ENCODE peak calls at places on chromosomes 16 and 17, in seven cellular contexts. U is BE2C, Z is OCI-LY7, B is lower lobe of right lung, Y is body of pancreas, V is GM10248, T is fibroblast of the aortic adventitia. D is an unnamed sample.

GRCh38 chr17:31745964-31746650 is 112.9 kb downstream of the COPRS start:
- DNase-seq in B (no peak), Y (no peak), V (no peak), T (peak), U (no peak), Z (no peak), D (no peak)

GRCh38 chr16:30609002-30609927 is 924 bp downstream of the ZNF689 start:
- DNase-seq in Z (peak), T (peak), Y (peak), U (peak), V (peak), B (peak), D (peak)

GRCh38 chr17:33142703-33143299 is 150.3 kb downstream of the ASIC2 start:
- DNase-seq in B (no peak), Y (peak), Z (peak), T (peak), U (no peak), V (no peak), D (peak)

GRCh38 chr16:31488630-31489564 is 6.0 kb downstream of the SLC5A2 start:
- DNase-seq in Y (no peak), U (no peak), B (no peak), T (no peak), Z (no peak), V (no peak), D (no peak)

GRCh38 chr16:87954826-87955225 is 3.6 kb downstream of the BANP start:
- DNase-seq in B (peak), U (no peak), Y (peak), Z (no peak), V (no peak), T (no peak), D (no peak)

GRCh38 chr16:21638573-21638975 is 13.8 kb downstream of the IGSF6 start:
- DNase-seq in V (no peak), B (no peak), T (peak), Z (no peak), U (no peak), Y (no peak), D (peak)

GRCh38 chr17:64941761-64942160 is 22.5 kb upstream of the LRRC37A3 start:
- DNase-seq in Z (no peak), B (no peak), Y (no peak), T (no peak), V (no peak), U (no peak), D (no peak)

GRCh38 chr17:676060-676745 is 38.4 kb downstream of the VPS53 start:
- DNase-seq in Y (no peak), B (no peak), T (peak), U (no peak), V (no peak), Z (no peak), D (no peak)

GRCh38 chr17:72619976-72620650 is 472.4 kb downstream of the SLC39A11 start:
- DNase-seq in U (no peak), Y (no peak), B (no peak), T (no peak), Z (no peak), V (no peak), D (no peak)

GRCh38 chr16:12187939-12188673 is 211.6 kb downstream of the SNX29 start:
- DNase-seq in Z (no peak), V (no peak), B (no peak), U (no peak), T (peak), Y (no peak), D (peak)

GRCh38 chr16:88747588-88748301 is 37.3 kb downstream of the PIEZO1 start:
- DNase-seq in Y (peak), B (no peak), V (peak), T (no peak), U (no peak), Z (peak), D (peak)

GRCh38 chr17:20095366-20096080 is 86.4 kb downstream of the SPECC1 start:
- DNase-seq in T (peak), B (no peak), Y (peak), U (peak), V (no peak), Z (no peak), D (peak)

GRCh38 chr17:72518333-72518732 is 397.5 kb downstream of the SOX9 start:
- DNase-seq in B (no peak), U (no peak), Y (no peak), V (no peak), T (no peak), Z (no peak), D (no peak)

GRCh38 chr17:72811976-72812687 is 280.4 kb downstream of the SLC39A11 start:
- DNase-seq in Z (no peak), U (no peak), T (peak), Y (no peak), B (no peak), V (no peak), D (no peak)

GRCh38 chr16:12120331-12120981 is 143.9 kb downstream of the SNX29 start:
- DNase-seq in T (peak), V (no peak), Y (no peak), B (no peak), U (peak), Z (no peak), D (no peak)

GRCh38 chr16:72128701-72129100 is 35.1 kb downstream of the DHX38 start:
- DNase-seq in V (no peak), Z (no peak), U (no peak), T (no peak), Y (no peak), B (no peak), D (no peak)

GRCh38 chr16:56611281-56611833 is 3.0 kb downstream of the MT2A start:
- DNase-seq in Y (peak), T (peak), Z (no peak), B (no peak), V (no peak), U (no peak), D (no peak)

GRCh38 chr16:2748757-2749455 is 3.5 kb upstream of the SRRM2 start:
- DNase-seq in Y (peak), U (no peak), Z (no peak), B (peak), T (no peak), V (no peak), D (no peak)

GRCh38 chr17:1060991-1061390 is 64.1 kb downstream of the TIMM22 start:
- DNase-seq in B (peak), V (no peak), T (peak), U (no peak), Y (no peak), Z (no peak), D (peak)

GRCh38 chr17:78923660-78924453 is 1.3 kb downstream of the TIMP2 start:
- DNase-seq in V (peak), B (peak), U (no peak), Z (peak), Y (peak), T (no peak), D (peak)

GRCh38 chr16:30692381-30693074 is 6.4 kb upstream of the SRCAP start:
- DNase-seq in Y (no peak), V (no peak), U (no peak), T (no peak), B (no peak), Z (no peak), D (no peak)

GRCh38 chr16:22685162-22685830 is 128.7 kb upstream of the HS3ST2 start:
- DNase-seq in Z (no peak), B (no peak), V (no peak), Y (peak), U (no peak), T (no peak), D (no peak)

GRCh38 chr16:4500283-4500682 is 24.1 kb downstream of the HMOX2 start:
- DNase-seq in U (no peak), Z (no peak), B (no peak), V (no peak), Y (no peak), T (peak), D (peak)

GRCh38 chr16:85072947-85073346 is 39.3 kb downstream of the CIBAR2 start:
- DNase-seq in B (no peak), Y (no peak), V (no peak), Z (no peak), T (peak), U (no peak), D (no peak)

GRCh38 chr16:89844739-89845339 is 16.6 kb downstream of the SPIRE2 start:
- DNase-seq in Y (no peak), B (no peak), T (no peak), V (no peak), Z (no peak), U (no peak), D (no peak)

GRCh38 chr16:87431926-87432325 is 39.8 kb downstream of the MAP1LC3B start:
- DNase-seq in Z (no peak), B (no peak), U (peak), Y (no peak), V (no peak), T (peak), D (no peak)

DNA sequence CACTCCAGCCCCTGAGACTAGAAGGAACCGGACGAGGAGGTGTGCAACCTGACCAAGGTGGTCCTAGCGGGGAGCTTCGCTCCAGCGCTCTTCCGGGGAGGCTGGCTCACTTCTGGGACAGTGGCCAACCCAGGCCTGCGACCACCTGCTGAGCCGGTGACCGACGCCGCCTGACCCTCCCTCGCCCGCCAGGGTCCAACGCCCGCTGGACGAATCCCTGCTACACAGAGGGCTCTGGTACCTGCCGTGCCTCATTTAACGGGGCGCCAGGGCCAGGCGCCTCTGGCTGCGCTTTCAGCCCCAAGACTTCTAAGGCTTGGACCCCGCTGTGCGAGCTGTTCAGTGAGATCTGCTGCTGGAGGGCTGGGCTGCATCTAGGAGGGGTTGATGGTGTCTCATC is 99.5 kb upstream of the KCNJ18 start:
- DNase-seq in Z (no peak), T (no peak), Y (no peak), B (no peak), V (no peak), U (no peak), D (no peak)
- TF ChIP-seq CTCF in Z (no peak), T (no peak), Y (no peak), B (no peak), V (no peak), U (no peak), D (no peak)

GRCh38 chr16:68972720-68973119 is 129.4 kb downstream of the TANGO6 start:
- DNase-seq in U (peak), Y (no peak), B (no peak), Z (no peak), T (peak), V (no peak), D (peak)
- TF ChIP-seq CTCF in U (peak), Y (no peak), B (no peak), Z (no peak), T (peak), V (no peak), D (no peak)

GRCh38 chr17:80649672-80650338 is 105.2 kb downstream of the RPTOR start:
- DNase-seq in Y (peak), V (peak), T (peak), U (peak), Z (peak), B (peak), D (peak)
- TF ChIP-seq CTCF in Y (no peak), V (peak), T (peak), U (peak), Z (peak), B (peak), D (peak)

GRCh38 chr17:48228720-48229119 is 121.2 kb downstream of the SNX11 start:
- DNase-seq in Y (no peak), T (no peak), B (no peak), V (no peak), Z (no peak), U (peak), D (no peak)
- TF ChIP-seq CTCF in Y (no peak), T (no peak), B (no peak), V (peak), Z (peak), U (peak), D (no peak)

GRCh38 chr16:73204359-73205152 is 156.6 kb upstream of the ZFHX3 start:
- DNase-seq in V (no peak), Z (no peak), T (no peak), U (no peak), Y (no peak), B (no peak), D (peak)
- TF ChIP-seq CTCF in V (no peak), Z (no peak), T (no peak), U (no peak), Y (no peak), B (no peak), D (no peak)

DNA sequence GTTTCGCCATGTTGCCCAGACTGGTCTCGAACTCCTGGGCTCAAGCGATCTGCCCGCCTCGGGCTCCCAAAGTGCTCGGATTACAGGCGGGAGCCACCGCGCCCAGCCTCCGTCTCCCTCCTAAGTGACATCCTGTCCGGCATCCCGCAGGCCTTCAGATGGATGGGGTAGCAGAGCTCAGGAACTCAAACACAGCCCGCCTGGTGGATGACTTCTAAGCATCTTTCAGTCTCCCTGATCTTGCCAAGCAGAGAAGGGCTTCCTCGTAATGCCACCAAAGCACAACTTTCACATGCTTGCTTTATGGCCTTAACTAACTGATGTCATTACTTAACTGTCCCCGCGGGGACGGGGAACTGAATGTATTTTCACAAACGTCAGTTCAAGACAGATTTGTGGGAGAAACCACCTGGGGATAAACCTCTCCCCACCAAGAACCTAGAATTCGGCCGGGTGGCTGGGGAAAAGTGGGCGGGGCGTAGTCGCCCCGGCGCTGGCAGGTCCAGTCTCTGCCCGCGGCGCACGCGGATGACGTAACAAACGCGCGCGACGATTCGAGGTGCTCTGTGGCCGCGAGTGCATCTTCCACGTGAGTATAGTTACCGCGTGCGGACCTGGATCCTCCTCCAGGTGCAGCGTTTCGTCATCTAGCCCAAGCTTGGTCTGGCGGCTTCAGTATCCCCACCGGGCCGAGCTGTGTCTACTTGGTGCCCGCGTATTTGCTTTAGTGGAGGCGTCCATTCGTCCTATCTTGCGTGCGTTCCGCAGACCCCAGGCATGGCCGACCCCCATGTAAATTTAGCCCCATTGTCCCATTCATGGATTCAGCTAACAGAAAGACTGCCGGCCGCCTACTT is at the start of gene PFAS:
- DNase-seq in V (peak), Y (peak), T (peak), Z (peak), B (peak), U (peak), D (peak)
- TF ChIP-seq CTCF in V (no peak), Y (no peak), T (no peak), Z (no peak), B (no peak), U (no peak), D (no peak)

D was measured in Calu3.